ENCODE peak calls at places on chromosomes 4 and X, in nine cellular contexts. E is choroid plexus epithelial cell, B is fibroblast of lung, A is body of pancreas, J is HepG2, R is heart right ventricle, O is BE2C, W is HL-60, L is WTC11. V is an unnamed sample.

GRCh38 chr4:73867783-73868182 is 1.4 kb upstream of the CXCL1 start:
- DNase-seq in E (peak), B (no peak), A (peak), J (no peak), R (no peak), O (no peak), W (no peak), L (no peak), V (no peak)

GRCh38 chr4:37662861-37663390 is 23.2 kb downstream of the RELL1 start:
- DNase-seq in E (peak), B (no peak), A (no peak), J (peak), R (peak), O (no peak), W (no peak), L (no peak), V (no peak)

GRCh38 chrX:110315541-110315940 is 2.3 kb downstream of the AMMECR1 start:
- DNase-seq in E (no peak), B (no peak), A (no peak), J (no peak), R (no peak), O (no peak), W (no peak), L (no peak), V (no peak)

GRCh38 chr4:76473186-76473585 is 38.2 kb downstream of the SHROOM3 start:
- DNase-seq in E (no peak), B (no peak), A (no peak), J (no peak), R (no peak), O (no peak), W (no peak), L (no peak), V (no peak)

GRCh38 chr4:17957689-17958088 is 63.9 kb downstream of the LCORL start:
- DNase-seq in E (peak), B (no peak), A (no peak), J (no peak), R (no peak), O (no peak), W (no peak), L (no peak), V (no peak)

GRCh38 chrX:38717871-38718270 is 83.4 kb upstream of the MID1IP1 start:
- DNase-seq in E (peak), B (peak), A (peak), J (peak), R (no peak), O (peak), W (peak), L (no peak), V (no peak)

GRCh38 chr4:22695917-22696316 is 3.2 kb downstream of the GBA3 start:
- DNase-seq in E (no peak), B (no peak), A (peak), J (no peak), R (no peak), O (no peak), W (no peak), L (no peak), V (no peak)

GRCh38 chrX:70422886-70423336 is at the start of gene GDPD2:
- DNase-seq in E (no peak), B (peak), A (peak), J (peak), R (no peak), O (no peak), W (peak), L (peak), V (no peak)

GRCh38 chrX:132631579-132632232 is 142.9 kb upstream of the MBNL3 start:
- DNase-seq in E (peak), B (peak), A (no peak), J (peak), R (no peak), O (no peak), W (peak), L (no peak), V (no peak)

GRCh38 chr4:177442623-177443155 is 452 bp upstream of the AGA start:
- DNase-seq in E (peak), B (no peak), A (peak), J (peak), R (no peak), O (no peak), W (peak), L (no peak), V (no peak)

GRCh38 chr4:185892165-185892564 is 80.2 kb upstream of the SORBS2 start:
- DNase-seq in E (peak), B (no peak), A (no peak), J (no peak), R (no peak), O (no peak), W (no peak), L (no peak), V (no peak)

GRCh38 chr4:148776944-148777343 is 334.7 kb upstream of the NR3C2 start:
- DNase-seq in E (peak), B (no peak), A (no peak), J (no peak), R (no peak), O (no peak), W (no peak), L (no peak), V (no peak)

GRCh38 chr4:75698162-75698962 is 25.2 kb upstream of the G3BP2 start:
- DNase-seq in E (no peak), B (no peak), A (no peak), J (no peak), R (no peak), O (no peak), W (peak), L (no peak), V (no peak)

GRCh38 chr4:55071951-55072350 is 53.4 kb downstream of the KDR start:
- DNase-seq in E (no peak), B (no peak), A (no peak), J (no peak), R (no peak), O (no peak), W (no peak), L (no peak), V (no peak)

GRCh38 chrX:8405631-8406030 is 59.0 kb upstream of the VCX3B start:
- DNase-seq in E (no peak), B (no peak), A (no peak), J (no peak), R (no peak), O (no peak), W (no peak), L (no peak), V (no peak)

GRCh38 chr4:7206385-7206784 is 14.0 kb downstream of the SORCS2 start:
- DNase-seq in E (peak), B (peak), A (peak), J (no peak), R (peak), O (peak), W (no peak), L (no peak), V (no peak)

GRCh38 chrX:144259054-144259453 is 375.2 kb downstream of the UBE2NL start:
- DNase-seq in E (no peak), B (no peak), A (no peak), J (no peak), R (no peak), O (no peak), W (no peak), L (no peak), V (no peak)

DNA sequence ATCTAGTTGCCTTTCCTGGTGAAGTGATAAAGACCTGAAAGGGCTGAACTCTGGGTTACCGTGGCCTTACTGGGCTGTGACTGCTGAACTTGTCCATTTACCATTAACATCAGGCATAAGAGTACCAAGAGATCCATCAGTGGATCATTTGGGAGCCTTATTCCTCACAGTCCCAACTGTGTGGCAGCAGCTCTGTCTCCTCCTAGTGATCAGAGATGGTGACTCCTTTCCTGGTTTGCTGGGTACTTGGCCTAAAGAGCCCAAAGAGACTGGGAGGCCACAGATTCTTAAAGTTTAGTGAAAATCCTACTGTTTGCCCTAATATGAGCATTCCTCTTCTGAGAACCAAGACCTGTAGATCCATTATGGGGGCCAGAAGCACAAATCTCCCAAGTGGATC is 56.3 kb upstream of the ATP6AP2 start:
- DNase-seq in E (peak), B (no peak), A (no peak), J (no peak), R (no peak), O (no peak), W (no peak), L (no peak), V (no peak)
- TF ChIP-seq CTCF in E (peak), B (no peak), A (no peak), J (peak), R (no peak), O (peak), W (no peak), L (no peak), V (peak)

DNA sequence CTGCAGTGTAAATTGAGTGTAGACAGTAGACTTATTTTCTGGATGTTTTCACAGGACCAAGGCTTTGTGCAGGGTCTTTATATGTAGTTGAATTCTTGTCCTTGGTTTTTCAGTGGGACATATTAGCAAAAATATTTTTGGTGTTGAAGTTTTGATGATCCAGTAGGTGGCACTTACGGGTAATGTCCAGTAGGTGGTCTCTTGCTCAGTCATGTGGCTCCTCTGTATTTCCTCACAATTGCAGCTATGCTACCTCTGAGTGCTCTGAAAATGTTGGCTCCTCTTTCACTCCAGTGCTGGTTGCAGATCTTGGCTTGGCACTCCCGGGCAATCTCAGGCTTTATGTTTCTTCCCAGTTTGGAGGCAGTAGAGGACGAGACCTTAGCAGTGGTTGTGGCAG is 419.8 kb upstream of the AMOT start:
- DNase-seq in E (no peak), B (no peak), A (no peak), J (peak), R (no peak), O (no peak), W (no peak), L (no peak), V (no peak)
- TF ChIP-seq CTCF in E (no peak), B (no peak), A (peak), J (no peak), R (no peak), O (peak), W (no peak), L (peak), V (peak)

GRCh38 chr4:144557404-144557803 is 88.6 kb upstream of the HHIP start:
- DNase-seq in E (peak), B (peak), A (no peak), J (no peak), R (no peak), O (no peak), W (no peak), L (no peak), V (no peak)
- TF ChIP-seq CTCF in E (peak), B (no peak), A (no peak), J (no peak), R (no peak), O (no peak), W (no peak), L (no peak), V (peak)

GRCh38 chr4:70839537-70840093 is at the start of gene GRSF1:
- DNase-seq in E (peak), B (peak), A (peak), J (peak), R (peak), O (peak), W (peak), L (peak), V (peak)
- TF ChIP-seq CTCF in E (peak), B (no peak), A (no peak), J (peak), R (no peak), O (no peak), W (no peak), L (no peak), V (no peak)

V was measured in AG09319.